ENCODE peak calls at places on chromosomes 1 and 21, in nine cellular contexts. H, U, I, K, Z, E, A, O and D are unnamed samples.

GRCh38 chr21:27734146-27734545 is 767.3 kb upstream of the ADAMTS5 start:
- DNase-seq in I (no peak), A (no peak), Z (no peak), U (no peak), K (no peak), O (no peak), H (no peak), E (no peak), D (no peak)

GRCh38 chr1:205661429-205662134 is 18.7 kb downstream of the SLC45A3 start:
- DNase-seq in E (no peak), K (no peak), Z (no peak), I (no peak), O (no peak), A (no peak), U (no peak), H (no peak), D (no peak)

GRCh38 chr1:201468501-201468843 is 516 bp downstream of the PHLDA3 start:
- DNase-seq in E (no peak), H (peak; percentile 71), U (peak; percentile 44), O (no peak), A (peak; percentile 53), K (no peak), Z (peak; percentile 36), I (no peak), D (no peak)

GRCh38 chr1:15836772-15837669 is 10.5 kb upstream of the SPEN start:
- DNase-seq in H (peak; percentile 76), U (peak; percentile 34), Z (peak; percentile 10), K (peak; percentile 71), O (no peak), I (peak; percentile 40), A (peak; percentile 47), E (no peak), D (no peak)

GRCh38 chr1:218496561-218496960 is 151.4 kb downstream of the TGFB2 start:
- DNase-seq in O (no peak), A (no peak), K (no peak), I (no peak), E (no peak), H (no peak), Z (no peak), U (no peak), D (no peak)

GRCh38 chr1:15153842-15154479 is 414 bp downstream of the TMEM51 start:
- DNase-seq in I (no peak), A (peak; percentile 81), Z (peak; percentile 84), O (no peak), E (no peak), H (peak; percentile 85), K (peak; percentile 87), U (peak; percentile 73), D (no peak)

GRCh38 chr1:92483442-92484170 is 3.1 kb downstream of the GFI1 start:
- DNase-seq in O (no peak), K (no peak), H (no peak), U (no peak), E (no peak), Z (peak; percentile 82), I (no peak), A (no peak), D (no peak)

GRCh38 chr21:37338671-37339526 is 27.7 kb upstream of the DYRK1A start:
- DNase-seq in O (no peak), A (peak; percentile 48), E (no peak), H (peak; percentile 62), Z (no peak), U (no peak), K (peak; percentile 71), I (no peak), D (no peak)

GRCh38 chr1:182702826-182703524 is 18.6 kb upstream of the RGS8 start:
- DNase-seq in H (no peak), O (no peak), I (no peak), Z (no peak), E (no peak), K (no peak), U (no peak), A (no peak), D (no peak)

GRCh38 chr1:76841460-76841859 is 25.8 kb upstream of the ST6GALNAC5 start:
- DNase-seq in Z (no peak), E (no peak), A (no peak), H (no peak), U (no peak), I (no peak), K (no peak), O (no peak), D (no peak)

GRCh38 chr1:114668784-114669561 is 876 bp downstream of the DENND2C start:
- DNase-seq in E (no peak), U (no peak), H (no peak), Z (peak; percentile 24), O (no peak), I (no peak), A (no peak), K (no peak), D (no peak)

GRCh38 chr21:44876849-44877575 is 3.5 kb upstream of the PTTG1IP start:
- DNase-seq in H (no peak), K (no peak), I (no peak), A (no peak), O (no peak), Z (no peak), U (no peak), E (no peak), D (no peak)

GRCh38 chr21:44874240-44874496 is 678 bp upstream of the PTTG1IP start:
- DNase-seq in I (no peak), O (no peak), K (no peak), U (no peak), H (no peak), E (no peak), A (no peak), Z (no peak), D (no peak)

GRCh38 chr21:44873356-44874239 is at the start of gene PTTG1IP:
- DNase-seq in H (peak; percentile 100), E (peak; percentile 97), I (peak; percentile 84), U (peak; percentile 100), Z (peak; percentile 99), K (peak; percentile 99), O (peak; percentile 98), A (peak; percentile 98), D (peak; percentile 99)

GRCh38 chr21:44874497-44875331 is 1.2 kb upstream of the PTTG1IP start:
- DNase-seq in H (peak; percentile 86), Z (peak; percentile 82), O (no peak), U (peak; percentile 66), A (peak; percentile 65), I (no peak), E (peak; percentile 56), K (peak; percentile 83), D (no peak)

DNA sequence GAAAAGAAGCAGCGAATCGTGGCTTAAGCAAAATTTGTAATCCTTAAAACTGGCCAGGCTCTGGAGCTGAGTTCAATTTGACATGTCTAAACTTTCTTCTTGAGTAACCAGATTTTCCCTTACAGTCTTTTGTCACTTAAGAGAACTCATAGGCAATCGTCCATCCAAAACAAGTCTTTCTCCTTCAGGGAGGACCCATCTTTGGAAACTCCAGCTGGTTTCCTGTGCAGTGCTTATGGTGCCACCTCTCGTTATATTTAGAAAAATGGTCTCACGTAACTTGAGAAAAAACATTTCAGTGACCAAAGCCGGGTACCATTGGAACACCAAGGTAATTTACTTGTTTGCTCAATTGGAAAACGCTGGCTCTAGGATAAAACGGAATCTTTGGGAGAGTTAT is 1.9 kb upstream of the PTTG1IP start:
- DNase-seq in K (no peak), H (no peak), E (no peak), O (no peak), I (no peak), Z (no peak), A (no peak), U (no peak), D (no peak)
- TF ChIP-seq POLR2A in K (no peak), H (no peak), E (no peak), O (no peak), I (no peak), Z (no peak), A (no peak), U (no peak), D (no peak)

GRCh38 chr1:89844860-89845259 is 24.0 kb downstream of the LRRC8D start:
- DNase-seq in O (no peak), K (no peak), A (no peak), I (no peak), H (no peak), U (no peak), Z (no peak), E (no peak), D (no peak)

GRCh38 chr1:89841507-89841906 is 20.7 kb downstream of the LRRC8D start:
- DNase-seq in H (no peak), I (no peak), U (no peak), A (no peak), Z (peak; percentile 29), E (no peak), O (no peak), K (no peak), D (no peak)

GRCh38 chr1:89842547-89843278 is 21.9 kb downstream of the LRRC8D start:
- DNase-seq in I (no peak), U (no peak), Z (no peak), K (no peak), H (no peak), E (no peak), O (no peak), A (no peak), D (no peak)

GRCh38 chr1:89843279-89844121 is 22.7 kb downstream of the LRRC8D start:
- DNase-seq in A (peak; percentile 58), K (peak; percentile 77), O (peak; percentile 37), U (peak; percentile 72), I (peak; percentile 10), H (peak; percentile 88), Z (peak; percentile 83), E (peak; percentile 43), D (peak; percentile 92)

GRCh38 chr1:89844236-89844807 is 23.5 kb downstream of the LRRC8D start:
- DNase-seq in A (no peak), E (no peak), U (no peak), I (no peak), O (no peak), H (no peak), Z (no peak), K (no peak), D (no peak)
- H3K4me1 ChIP-seq in A (peaks cover 3% of the 10 kb centered on the region), E (no peaks in the 10 kb centered on the region), U (peaks cover 24% of the 10 kb centered on the region), I (peaks cover 23% of the 10 kb centered on the region), O (no peaks in the 10 kb centered on the region), H (peaks cover 8% of the 10 kb centered on the region), Z (peaks cover 24% of the 10 kb centered on the region), K (peaks cover 17% of the 10 kb centered on the region), D (peaks cover 13% of the 10 kb centered on the region)

GRCh38 chr1:154961497-154962237 is at the start of gene PYGO2:
- DNase-seq in O (peak; percentile 61), E (peak; percentile 70), A (peak; percentile 75), Z (peak; percentile 79), K (peak; percentile 88), I (no peak), U (peak; percentile 81), H (peak; percentile 92), D (peak; percentile 95)
- TF ChIP-seq POLR2A in O (peak; percentile 53), E (peak; percentile 32), A (peak; percentile 72), Z (peak; percentile 63), K (peak; percentile 59), I (peak; percentile 68), U (no peak), H (peak; percentile 84), D (peak; percentile 83)

DNA sequence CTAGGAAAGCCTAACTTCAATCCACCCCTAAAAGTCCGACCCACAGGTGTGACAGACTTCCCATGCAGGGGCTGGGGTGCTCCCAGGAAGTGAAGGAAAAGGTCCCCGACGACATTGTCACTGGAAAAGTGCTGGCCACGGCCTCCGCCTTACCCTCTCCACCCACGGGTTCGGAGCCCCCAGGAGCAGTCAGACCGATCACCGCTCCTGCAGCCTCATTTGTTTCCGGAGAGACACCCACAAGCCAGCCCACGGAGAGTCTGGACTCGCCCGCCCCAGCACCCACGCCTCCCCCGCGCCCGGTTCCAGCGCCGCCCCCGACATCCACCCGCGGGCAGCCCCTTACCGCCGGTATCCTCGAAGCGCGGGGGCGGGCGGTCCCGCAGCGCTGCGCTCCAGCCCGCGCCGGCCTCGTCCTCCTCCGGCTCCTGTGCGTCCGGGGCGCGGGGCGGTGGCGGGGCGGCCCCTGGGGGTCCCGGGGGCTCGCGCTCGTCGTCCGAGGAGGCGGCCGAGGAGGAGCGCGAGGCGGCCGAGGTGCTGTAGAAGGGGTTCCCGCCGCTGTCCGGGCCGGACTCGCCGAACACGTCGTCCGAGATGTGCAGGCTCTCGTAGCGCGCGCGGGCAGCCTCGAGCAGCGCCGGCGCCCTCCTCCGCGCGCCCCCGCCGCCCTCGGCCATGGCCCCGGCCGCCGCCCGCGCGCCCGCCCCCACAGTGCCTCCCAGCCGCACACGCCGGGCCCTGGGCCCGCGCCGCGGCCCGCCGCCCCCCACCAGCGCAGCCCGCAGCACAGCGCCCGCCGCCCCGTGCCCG is 675 bp downstream of the PGBD5 start:
- DNase-seq in Z (peak; percentile 35), E (no peak), H (peak; percentile 63), I (no peak), K (no peak), U (no peak), A (no peak), O (no peak), D (peak; percentile 62)
- H3K4me1 ChIP-seq in Z (peaks cover 27% of the 10 kb centered on the region), E (no peaks in the 10 kb centered on the region), H (peaks cover 9% of the 10 kb centered on the region), I (peaks cover 25% of the 10 kb centered on the region), K (peaks cover 11% of the 10 kb centered on the region), U (peaks cover 23% of the 10 kb centered on the region), A (peaks cover 2% of the 10 kb centered on the region), O (peaks cover 6% of the 10 kb centered on the region), D (peaks cover 14% of the 10 kb centered on the region)